ENCODE peak calls at places on chromosomes 11 and 22, in six cellular contexts. A, I, D, T, Q and J are unnamed samples.

GRCh38 chr11:2137202-2138071 is 1.8 kb downstream of the IGF2 start:
- DNase-seq in D (no peak), I (peak; percentile 27), Q (no peak), T (no peak), A (no peak), J (no peak)

GRCh38 chr11:95835351-95835750 is 45.1 kb downstream of the CEP57 start:
- DNase-seq in I (no peak), Q (no peak), D (no peak), T (no peak), A (no peak), J (no peak)

GRCh38 chr22:36110306-36110791 is 50.2 kb downstream of the APOL3 start:
- DNase-seq in Q (no peak), A (peak; percentile 54), D (no peak), I (no peak), T (no peak), J (no peak)

GRCh38 chr22:23862103-23862502 is 4.4 kb downstream of the SLC2A11 start:
- DNase-seq in A (no peak), I (peak; percentile 65), T (peak; percentile 21), D (peak; percentile 82), Q (no peak), J (no peak)

GRCh38 chr11:77195071-77195705 is 67.1 kb downstream of the MYO7A start:
- DNase-seq in D (no peak), T (no peak), A (peak; percentile 49), Q (no peak), I (no peak), J (no peak)

GRCh38 chr11:36237341-36237740 is 51.9 kb downstream of the COMMD9 start:
- DNase-seq in I (no peak), A (no peak), Q (no peak), T (no peak), D (no peak), J (no peak)

GRCh38 chr22:37206118-37206840 is 6.0 kb downstream of the SSTR3 start:
- DNase-seq in T (no peak), I (no peak), D (no peak), Q (no peak), A (peak; percentile 54), J (no peak)

GRCh38 chr22:23555118-23555517 is 25.0 kb downstream of the IGLL1 start:
- DNase-seq in Q (no peak), D (peak; percentile 10), I (no peak), T (no peak), A (no peak), J (no peak)

GRCh38 chr11:22792497-22792896 is 37.1 kb downstream of the SVIP start:
- DNase-seq in A (no peak), Q (no peak), T (no peak), I (peak; percentile 71), D (no peak), J (peak; percentile 8)

GRCh38 chr11:108117746-108118371 is 3.5 kb upstream of the ACAT1 start:
- DNase-seq in Q (no peak), I (peak; percentile 57), A (no peak), D (peak; percentile 30), T (no peak), J (no peak)

GRCh38 chr11:29051935-29052334 is 943.7 kb downstream of the METTL15 start:
- DNase-seq in T (no peak), D (no peak), I (peak; percentile 72), Q (no peak), A (no peak), J (no peak)

GRCh38 chr11:1388763-1389102 is 1.0 kb upstream of the BRSK2 start:
- DNase-seq in A (no peak), D (no peak), Q (no peak), I (peak; percentile 19), T (no peak), J (no peak)

GRCh38 chr22:50700387-50701075 is 27.9 kb downstream of the SHANK3 start:
- DNase-seq in A (peak; percentile 57), T (no peak), D (no peak), I (no peak), Q (no peak), J (no peak)

GRCh38 chr11:129854229-129854805 is 38.7 kb downstream of the TMEM45B start:
- DNase-seq in T (no peak), Q (no peak), A (no peak), I (peak; percentile 17), D (no peak), J (no peak)

GRCh38 chr11:64858467-64859401 is 14.3 kb upstream of the CDC42BPG start:
- DNase-seq in D (no peak), A (peak; percentile 63), Q (peak; percentile 53), T (peak; percentile 66), I (no peak), J (no peak)

GRCh38 chr22:26891431-26891830 is 234.0 kb downstream of the MIAT start:
- DNase-seq in T (no peak), A (no peak), D (no peak), Q (no peak), I (no peak), J (no peak)

GRCh38 chr22:49727881-49728563 is 99.7 kb downstream of the BRD1 start:
- DNase-seq in T (no peak), D (no peak), Q (no peak), I (no peak), A (no peak), J (no peak)

GRCh38 chr11:74453373-74453975 is 13.9 kb downstream of the KCNE3 start:
- DNase-seq in T (peak; percentile 42), Q (peak; percentile 28), A (peak; percentile 78), I (peak; percentile 75), D (peak; percentile 75), J (peak; percentile 9)

GRCh38 chr11:120858740-120859139 is 165.2 kb upstream of the TBCEL start:
- DNase-seq in I (no peak), D (no peak), A (no peak), Q (no peak), T (no peak), J (no peak)

GRCh38 chr11:2524446-2525165 is 79.8 kb downstream of the KCNQ1 start:
- DNase-seq in T (no peak), Q (no peak), A (peak; percentile 54), D (peak; percentile 29), I (no peak), J (no peak)

GRCh38 chr11:119727523-119728081 is 1.4 kb downstream of the NECTIN1 start:
- DNase-seq in I (peak; percentile 39), Q (no peak), D (peak; percentile 73), A (no peak), T (no peak), J (no peak)

GRCh38 chr22:43230983-43231723 is 44.2 kb upstream of the TTLL12 start:
- DNase-seq in Q (peak; percentile 62), T (peak; percentile 33), A (no peak), I (peak; percentile 56), D (peak; percentile 89), J (no peak)

GRCh38 chr11:35077709-35078695 is 61.0 kb upstream of the CD44 start:
- DNase-seq in A (no peak), Q (peak; percentile 25), D (no peak), T (peak; percentile 55), I (peak; percentile 92), J (no peak)

GRCh38 chr22:43811777-43812148 is 342 bp downstream of the EFCAB6 start:
- DNase-seq in D (no peak), T (no peak), I (peak; percentile 68), A (no peak), Q (no peak), J (no peak)

GRCh38 chr22:49244466-49245420 is 582.9 kb downstream of the BRD1 start:
- DNase-seq in T (no peak), D (peak; percentile 15), Q (no peak), I (no peak), A (no peak), J (no peak)

GRCh38 chr11:95884802-95885201 is 39.1 kb downstream of the MTMR2 start:
- DNase-seq in A (no peak), I (no peak), Q (no peak), T (no peak), D (no peak), J (no peak)

GRCh38 chr11:69099193-69099592 is 50.5 kb downstream of the TPCN2 start:
- DNase-seq in Q (no peak), A (no peak), T (no peak), I (no peak), D (no peak), J (no peak)

GRCh38 chr22:49734390-49734789 is 93.3 kb downstream of the BRD1 start:
- DNase-seq in I (no peak), A (no peak), D (peak; percentile 26), Q (no peak), T (no peak), J (no peak)

GRCh38 chr11:36945384-36945783 is 347.3 kb upstream of the RAG2 start:
- DNase-seq in A (no peak), Q (no peak), I (peak; percentile 8), D (peak; percentile 24), T (no peak), J (no peak)

GRCh38 chr11:61004841-61005240 is 33.4 kb downstream of the CD6 start:
- DNase-seq in D (no peak), Q (no peak), A (no peak), T (no peak), I (no peak), J (no peak)